ENCODE peak calls at places on chromosomes 12 and 14, in seven cellular contexts. Z, H, O, J, Y, Q and W are unnamed samples.

GRCh38 chr12:15700595-15700994 is 88.6 kb downstream of the EPS8 start:
- DNase-seq in Z (peak), H (peak), O (no peak), J (no peak), Y (peak), Q (no peak), W (peak)

GRCh38 chr14:28681681-28682080 is 84.9 kb upstream of the FOXG1 start:
- DNase-seq in Z (no peak), H (no peak), O (no peak), J (peak), Y (no peak), Q (no peak), W (no peak)

GRCh38 chr14:78153069-78153351 is 17.2 kb upstream of the NRXN3 start:
- DNase-seq in Z (peak), H (no peak), O (no peak), J (no peak), Y (no peak), Q (no peak), W (no peak)

GRCh38 chr14:67722293-67722692 is 20.6 kb downstream of the RDH12 start:
- DNase-seq in Z (peak), H (no peak), O (peak), J (peak), Y (no peak), Q (peak), W (no peak)

GRCh38 chr12:132560421-132560830 is 50.0 kb downstream of the LRCOL1 start:
- DNase-seq in Z (no peak), H (peak), O (no peak), J (peak), Y (peak), Q (peak), W (peak)

GRCh38 chr12:12553208-12553785 is 9.4 kb downstream of the DUSP16 start:
- DNase-seq in Z (no peak), H (no peak), O (no peak), J (no peak), Y (no peak), Q (no peak), W (no peak)

GRCh38 chr12:117096643-117097042 is 2.6 kb downstream of the TESC start:
- DNase-seq in Z (no peak), H (no peak), O (no peak), J (peak), Y (no peak), Q (no peak), W (no peak)

GRCh38 chr12:49945394-49946080 is 5.0 kb upstream of the AQP2 start:
- DNase-seq in Z (peak), H (peak), O (peak), J (peak), Y (peak), Q (peak), W (peak)

GRCh38 chr12:115916910-115917668 is 360.4 kb downstream of the MED13L start:
- DNase-seq in Z (peak), H (peak), O (peak), J (peak), Y (peak), Q (peak), W (peak)

GRCh38 chr14:51203881-51204280 is 36.2 kb upstream of the TMX1 start:
- DNase-seq in Z (no peak), H (no peak), O (no peak), J (no peak), Y (no peak), Q (no peak), W (no peak)

GRCh38 chr14:64060648-64061096 is 207.9 kb downstream of the SYNE2 start:
- DNase-seq in Z (peak), H (peak), O (no peak), J (peak), Y (no peak), Q (peak), W (no peak)

GRCh38 chr12:70543444-70543843 is 93.8 kb downstream of the PTPRB start:
- DNase-seq in Z (peak), H (no peak), O (peak), J (peak), Y (no peak), Q (no peak), W (no peak)

GRCh38 chr12:5633102-5633501 is 201.2 kb downstream of the NTF3 start:
- DNase-seq in Z (no peak), H (no peak), O (no peak), J (peak), Y (no peak), Q (no peak), W (no peak)

GRCh38 chr14:44347316-44347715 is 159.8 kb downstream of the FSCB start:
- DNase-seq in Z (no peak), H (no peak), O (no peak), J (no peak), Y (no peak), Q (no peak), W (no peak)

GRCh38 chr14:24971255-24971654 is 78.7 kb downstream of the STXBP6 start:
- DNase-seq in Z (no peak), H (no peak), O (no peak), J (no peak), Y (no peak), Q (no peak), W (no peak)

GRCh38 chr12:10101042-10101579 is 2.3 kb upstream of the CLEC1A start:
- DNase-seq in Z (no peak), H (no peak), O (no peak), J (no peak), Y (no peak), Q (no peak), W (no peak)

GRCh38 chr12:129847063-129847462 is 56.8 kb downstream of the TMEM132D start:
- DNase-seq in Z (no peak), H (no peak), O (no peak), J (no peak), Y (no peak), Q (no peak), W (no peak)

GRCh38 chr12:29611906-29612305 is 114.4 kb upstream of the OVCH1 start:
- DNase-seq in Z (peak), H (no peak), O (no peak), J (no peak), Y (no peak), Q (no peak), W (no peak)

DNA sequence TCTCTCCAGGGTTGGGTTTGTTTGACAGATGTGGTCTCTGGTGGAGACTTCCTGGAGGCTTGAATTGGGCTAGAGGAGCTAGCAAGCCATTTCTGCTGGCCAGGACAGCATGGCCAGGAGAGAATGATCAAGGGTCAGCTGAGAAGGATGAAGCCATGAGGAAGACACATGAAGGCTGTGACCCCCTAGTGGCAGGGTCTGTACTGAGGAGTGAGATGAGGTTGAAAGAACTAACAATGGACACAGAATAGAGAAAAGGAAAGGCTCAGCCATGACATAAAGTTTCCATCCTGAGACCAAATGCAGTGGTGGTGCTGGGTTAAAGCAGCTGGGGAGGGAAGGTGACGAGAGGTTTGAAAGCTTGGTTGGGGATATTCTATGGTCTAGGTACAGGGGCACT is 89.9 kb downstream of the NT5DC3 start:
- DNase-seq in Z (no peak), H (peak), O (no peak), J (peak), Y (no peak), Q (no peak), W (no peak)
- TF ChIP-seq CTCF in Z (no peak), H (no peak), O (no peak), J (peak), Y (no peak), Q (no peak), W (no peak)

GRCh38 chr14:74635831-74636230 is 23.8 kb upstream of the LTBP2 start:
- DNase-seq in Z (no peak), H (no peak), O (no peak), J (no peak), Y (no peak), Q (no peak), W (no peak)
- TF ChIP-seq CTCF in Z (no peak), H (no peak), O (no peak), J (no peak), Y (no peak), Q (no peak), W (no peak)

GRCh38 chr12:47942327-47943230 is 20.8 kb upstream of the TMEM106C start:
- DNase-seq in Z (no peak), H (peak), O (no peak), J (peak), Y (peak), Q (no peak), W (peak)
- TF ChIP-seq CTCF in Z (peak), H (peak), O (peak), J (peak), Y (peak), Q (no peak), W (no peak)

GRCh38 chr14:54515670-54516069 is 6.0 kb downstream of the CGRRF1 start:
- DNase-seq in Z (no peak), H (no peak), O (no peak), J (no peak), Y (no peak), Q (no peak), W (no peak)

GRCh38 chr14:54512393-54512792 is 2.7 kb downstream of the CGRRF1 start:
- DNase-seq in Z (no peak), H (no peak), O (no peak), J (no peak), Y (no peak), Q (no peak), W (no peak)

DNA sequence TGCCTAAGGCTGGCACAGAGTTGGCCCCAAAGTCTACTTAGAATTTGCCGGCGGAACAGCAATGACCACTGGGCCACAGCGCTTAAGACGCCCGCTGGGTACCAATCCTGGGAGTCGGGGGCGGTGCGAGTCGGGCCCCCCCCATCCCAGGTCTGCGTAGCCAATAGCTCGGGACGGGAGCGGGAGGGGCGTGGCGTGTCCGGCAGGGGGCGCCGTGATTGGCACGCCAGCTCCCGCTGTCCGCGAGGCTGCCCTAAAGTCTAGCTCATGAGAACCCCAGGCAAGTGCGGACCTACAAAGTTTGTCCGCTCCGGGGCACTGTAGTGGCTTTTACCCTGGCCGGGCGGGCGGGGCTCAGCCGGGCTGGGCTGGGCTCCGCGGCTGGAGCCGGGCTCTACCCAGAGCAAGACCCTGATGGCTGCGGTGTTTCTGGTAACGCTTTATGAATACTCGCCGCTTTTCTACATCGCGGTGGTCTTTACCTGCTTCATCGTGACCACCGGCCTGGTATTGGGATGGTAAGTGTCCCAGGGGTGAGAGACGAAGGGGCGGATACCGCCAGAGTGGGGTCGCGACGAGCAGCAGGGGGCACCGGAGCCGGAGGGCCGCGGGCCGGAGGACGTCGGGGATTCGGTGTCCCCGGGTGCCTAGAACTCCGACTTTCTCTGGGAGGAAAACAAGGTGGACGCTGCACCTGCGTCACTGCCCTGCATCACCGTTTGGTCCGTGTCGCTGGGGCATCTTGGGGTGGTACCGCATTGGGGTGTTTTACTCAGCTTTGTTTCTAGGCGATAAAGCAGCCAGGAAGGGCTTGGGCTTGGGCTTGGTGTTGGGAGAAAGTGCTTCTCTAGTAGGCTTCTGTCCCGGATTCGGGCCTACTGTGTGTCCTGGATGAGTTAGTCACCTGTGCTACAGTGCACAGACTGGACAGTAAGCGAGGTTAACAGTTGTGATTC is at the start of gene CGRRF1:
- DNase-seq in Z (peak), H (peak), O (peak), J (peak), Y (peak), Q (peak), W (peak)
- TF ChIP-seq CTCF in Z (no peak), H (peak), O (peak), J (peak), Y (peak), Q (peak), W (peak)

DNA sequence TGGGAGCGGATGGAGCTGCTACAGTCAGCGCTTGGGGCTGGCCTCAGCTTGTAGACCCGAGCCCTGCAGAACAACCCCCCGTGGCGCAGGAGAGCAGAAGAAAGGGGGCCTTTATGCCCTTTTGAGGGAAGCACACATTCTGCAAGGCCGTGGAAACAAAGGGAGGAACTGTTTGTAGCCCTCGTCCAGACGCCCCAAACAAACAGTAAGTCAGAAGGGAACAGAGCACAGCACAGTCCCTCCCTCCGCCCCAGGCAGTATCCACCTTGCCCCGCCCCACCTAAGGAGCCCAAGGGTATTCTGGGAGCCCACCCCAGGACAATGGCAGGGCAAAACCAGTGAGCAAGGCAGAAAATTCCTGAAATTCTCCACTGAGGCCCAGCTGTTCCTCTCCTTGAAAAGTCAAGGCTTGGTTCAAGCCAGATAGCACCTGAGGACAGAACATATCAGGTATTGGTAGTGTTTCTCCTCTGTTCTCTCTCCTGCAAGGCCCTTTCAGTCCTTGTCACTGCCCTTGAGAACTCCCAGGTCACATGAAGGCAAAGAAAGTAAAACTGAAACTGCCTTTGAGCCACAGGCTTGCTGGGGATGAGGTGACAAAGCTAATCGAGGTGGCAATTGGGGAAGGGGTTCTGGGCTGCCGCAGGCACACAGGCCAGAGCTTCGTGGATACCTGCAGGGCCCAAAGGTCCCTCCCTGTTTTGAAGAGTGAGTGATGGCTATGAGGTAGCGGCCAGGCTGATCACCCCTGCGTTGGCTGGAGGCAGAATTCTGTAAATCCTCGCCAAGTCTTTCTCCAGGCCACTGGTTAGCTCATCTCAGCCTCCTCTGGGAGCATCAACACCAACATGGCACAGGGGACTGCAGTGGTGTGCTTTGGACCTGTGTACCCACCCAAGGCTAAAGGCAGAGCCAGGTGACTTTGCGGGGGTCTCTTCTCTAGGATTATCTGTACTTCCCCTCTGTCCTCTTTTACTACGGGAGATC is 499 bp downstream of the DGLUCY start:
- DNase-seq in Z (peak), H (peak), O (no peak), J (peak), Y (peak), Q (peak), W (peak)
- TF ChIP-seq CTCF in Z (no peak), H (no peak), O (no peak), J (no peak), Y (no peak), Q (no peak), W (no peak)